ENCODE peak calls at places on chromosomes 2 and 18, in eight cellular contexts. K is SK-N-SH, I is HCT116, M is spleen, X is K562, G is GM23338, Q is transverse colon, J is endothelial cell of umbilical vein. B is an unnamed sample.
A peak's percentile ranks its signal among the peaks of the same experiment; 100 is the strongest.

GRCh38 chr2:178208817-178209216 is 14.5 kb downstream of the OSBPL6 start:
- DNase-seq in J (no peak), X (no peak), Q (no peak), K (no peak), G (peak; percentile 22), I (no peak), M (no peak), B (no peak)

GRCh38 chr2:119354860-119355259 is 11.8 kb downstream of the C2orf76 start:
- DNase-seq in G (no peak), J (no peak), X (no peak), M (no peak), Q (no peak), K (no peak), I (no peak), B (no peak)

GRCh38 chr2:2571301-2572198 is 240.5 kb upstream of the MYT1L start:
- DNase-seq in K (peak; percentile 37), J (no peak), X (no peak), G (no peak), M (peak; percentile 68), I (no peak), Q (no peak), B (no peak)

GRCh38 chr2:11123856-11124759 is 31.2 kb upstream of the SLC66A3 start:
- DNase-seq in G (peak; percentile 91), K (peak; percentile 92), J (peak; percentile 52), I (peak; percentile 62), M (peak; percentile 86), X (peak; percentile 86), Q (peak; percentile 81), B (no peak)

GRCh38 chr2:60555066-60555793 is 1.8 kb upstream of the BCL11A start:
- DNase-seq in G (peak; percentile 74), I (peak; percentile 36), X (peak; percentile 34), J (peak; percentile 71), Q (peak; percentile 80), M (peak; percentile 91), K (peak; percentile 73), B (no peak)

GRCh38 chr18:39958876-39959275 is 1996.2 kb upstream of the PIK3C3 start:
- DNase-seq in Q (no peak), J (no peak), M (no peak), X (no peak), K (no peak), G (no peak), I (no peak), B (no peak)

GRCh38 chr2:60499651-60500300 is 53.7 kb downstream of the BCL11A start:
- DNase-seq in Q (no peak), G (no peak), K (no peak), X (no peak), I (no peak), M (peak; percentile 72), J (no peak), B (no peak)

GRCh38 chr2:160110674-160111239 is 48.3 kb upstream of the PLA2R1 start:
- DNase-seq in J (no peak), Q (no peak), I (no peak), X (no peak), K (peak; percentile 13), G (no peak), M (no peak), B (no peak)

GRCh38 chr2:111534816-111535803 is 348.9 kb downstream of the ANAPC1 start:
- DNase-seq in J (peak; percentile 78), G (peak; percentile 16), K (no peak), Q (peak; percentile 37), I (no peak), X (no peak), M (no peak), B (no peak)

GRCh38 chr18:13614701-13615288 is 111.6 kb downstream of the FAM210A start:
- DNase-seq in Q (no peak), I (no peak), J (no peak), M (peak; percentile 78), X (no peak), K (no peak), G (no peak), B (no peak)

GRCh38 chr2:190277234-190278112 is 42.2 kb downstream of the HIBCH start:
- DNase-seq in X (peak; percentile 24), M (no peak), K (peak; percentile 6), I (peak; percentile 56), J (peak; percentile 70), Q (peak; percentile 10), G (peak; percentile 68), B (no peak)

GRCh38 chr2:186588940-186589732 is 720 bp upstream of the ITGAV start:
- DNase-seq in M (no peak), I (no peak), J (peak; percentile 71), G (peak; percentile 14), K (peak; percentile 14), X (no peak), Q (no peak), B (no peak)

GRCh38 chr2:186592137-186592875 is 2.5 kb downstream of the ITGAV start:
- DNase-seq in K (no peak), G (no peak), Q (no peak), I (no peak), J (peak; percentile 28), X (no peak), M (no peak), B (no peak)

GRCh38 chr2:186588421-186588820 is 1.4 kb upstream of the ITGAV start:
- DNase-seq in Q (no peak), J (no peak), G (no peak), M (no peak), K (no peak), X (no peak), I (no peak), B (no peak)

GRCh38 chr2:186590538-186591441 is 934 bp downstream of the ITGAV start:
- DNase-seq in G (peak; percentile 57), J (peak; percentile 78), K (peak; percentile 56), I (no peak), M (no peak), X (peak; percentile 51), Q (peak; percentile 41), B (no peak)

GRCh38 chr2:186589733-186590537 is at the start of gene ITGAV:
- DNase-seq in M (peak; percentile 97), J (peak; percentile 93), Q (peak; percentile 95), X (peak; percentile 88), K (peak; percentile 93), I (peak; percentile 71), G (peak; percentile 96), B (peak; percentile 88)
- TF ChIP-seq CTCF in M (no peak), J (no peak), Q (peak; percentile 18), X (no peak), K (no peak), I (no peak), G (no peak), B (no peak)

GRCh38 chr2:74119324-74119723 is 28.4 kb downstream of the BOLA3 start:
- DNase-seq in M (no peak), X (no peak), Q (no peak), K (no peak), G (no peak), I (no peak), J (no peak), B (no peak)

DNA sequence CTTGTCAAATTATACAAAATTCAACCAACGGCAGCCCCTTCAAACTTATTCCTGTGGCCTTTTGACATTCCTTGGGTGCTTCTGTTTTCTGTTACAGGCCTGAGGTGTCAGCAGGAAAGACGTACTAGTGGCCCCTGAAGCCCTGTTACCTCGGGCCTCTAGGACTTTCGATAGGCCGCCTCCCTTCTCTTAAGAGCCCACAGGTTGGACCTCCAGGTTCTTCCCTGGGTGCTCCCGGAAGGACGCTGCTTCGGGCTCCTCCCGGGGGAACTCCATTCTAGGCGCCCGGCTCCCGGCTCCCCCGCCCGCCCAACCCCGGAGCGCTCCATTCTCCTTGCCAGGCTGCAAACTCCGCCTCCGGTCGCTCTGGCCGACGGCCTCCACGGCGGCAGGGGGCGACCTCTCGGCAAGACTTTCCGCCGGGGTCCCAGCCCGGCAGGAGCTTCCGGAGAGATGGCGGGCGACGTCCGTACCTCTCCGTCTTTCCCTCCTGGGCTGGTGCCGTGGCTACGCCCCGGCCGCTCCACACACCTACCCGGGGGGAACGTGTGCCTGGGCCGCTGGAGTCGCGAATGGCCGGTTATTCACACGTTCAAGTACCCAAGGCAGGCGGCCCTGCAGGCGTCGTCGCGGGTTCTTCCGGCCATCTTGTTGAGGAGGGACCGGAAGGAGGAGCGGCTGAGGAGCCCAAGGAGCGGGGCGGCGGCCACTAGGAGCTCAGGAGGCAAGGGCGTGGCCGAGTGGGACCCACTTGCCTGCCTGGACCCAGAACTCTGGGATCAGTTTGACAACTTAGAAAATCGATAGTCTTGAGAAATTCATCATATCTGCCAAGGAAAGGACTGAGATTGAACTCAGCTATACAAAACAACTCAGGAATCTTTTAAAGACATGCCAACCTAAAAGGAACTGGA is 27.5 kb downstream of the BOLA3 start:
- DNase-seq in G (peak; percentile 91), Q (peak; percentile 89), K (peak; percentile 97), I (no peak), M (peak; percentile 94), X (peak; percentile 92), J (peak; percentile 68), B (peak; percentile 66)
- TF ChIP-seq POLR2AphosphoS5 in G (peak; percentile 38), Q (peak; percentile 40), K (peak; percentile 60), I (no peak), M (peak; percentile 90), X (peak; percentile 62), J (no peak), B (peak; percentile 61)

GRCh38 chr18:67484458-67484857 is 32.1 kb downstream of the DSEL start:
- DNase-seq in M (no peak), K (no peak), X (no peak), I (no peak), Q (no peak), J (no peak), G (no peak), B (no peak)
- TF ChIP-seq CTCF in M (no peak), K (no peak), X (no peak), I (no peak), Q (no peak), J (no peak), G (no peak), B (no peak)

GRCh38 chr2:64500549-64500948 is 23.6 kb upstream of the AFTPH start:
- DNase-seq in Q (no peak), M (no peak), G (no peak), K (no peak), J (no peak), X (no peak), I (no peak), B (no peak)

GRCh38 chr2:64502860-64503259 is 21.3 kb upstream of the AFTPH start:
- DNase-seq in X (no peak), K (no peak), Q (no peak), I (no peak), G (no peak), J (no peak), M (no peak), B (no peak)

DNA sequence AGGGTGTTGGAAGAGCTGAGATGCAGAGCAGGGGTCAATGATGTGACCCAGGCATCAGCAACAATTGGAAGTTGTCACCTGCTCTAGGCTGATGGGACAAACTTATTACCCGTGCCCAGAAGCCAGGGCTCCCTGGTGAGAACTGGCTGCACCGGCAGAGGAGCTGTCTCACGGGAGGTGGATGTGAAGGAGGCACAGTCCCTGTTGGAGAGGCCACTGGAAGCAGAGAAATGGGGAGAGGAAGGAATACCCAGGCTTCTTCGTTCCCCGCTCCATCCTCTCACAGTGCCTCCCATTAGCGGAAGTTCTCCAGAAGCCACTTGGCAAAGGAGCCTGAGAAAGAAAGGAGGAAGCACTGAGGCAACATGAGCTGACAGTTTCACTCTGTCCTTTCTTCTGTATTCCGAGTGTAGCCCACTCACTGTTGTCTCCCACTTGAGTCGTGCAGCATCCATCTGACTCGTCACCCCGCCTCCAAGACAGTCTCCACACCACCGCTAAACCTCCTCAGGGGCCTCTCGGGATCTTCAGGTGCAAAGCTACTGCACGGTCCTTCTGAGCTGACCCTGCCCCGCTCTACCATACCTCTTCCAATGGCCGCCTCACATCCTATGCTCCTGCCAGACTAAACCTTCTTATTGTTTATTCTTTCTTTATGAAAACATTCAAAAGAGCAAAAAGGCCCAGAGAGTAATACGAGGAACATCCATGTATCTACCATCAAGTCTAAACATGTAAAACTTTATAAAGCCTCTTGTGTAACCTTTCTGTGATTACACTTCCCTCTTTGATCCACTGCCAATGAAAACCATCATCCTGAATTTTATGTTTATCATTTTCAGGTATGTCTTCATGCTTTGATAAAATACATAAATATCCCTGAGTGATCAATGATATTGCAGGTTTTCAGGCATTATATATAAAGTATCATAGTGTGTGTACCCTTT is 19.1 kb upstream of the AFTPH start:
- DNase-seq in K (no peak), X (no peak), J (no peak), G (no peak), M (no peak), Q (no peak), I (no peak), B (no peak)
- TF ChIP-seq POLR2AphosphoS5 in K (no peak), X (no peak), J (no peak), G (no peak), M (no peak), Q (no peak), I (no peak), B (no peak)